ENCODE peak calls at places on chromosomes 13 and 19, in six cellular contexts. One of them, this sample, is unnamed. For H3K27me3, the result is how much of the 10 kb centered on the place peaks cover.

GRCh38 chr13:111518161-111518791 is 197.8 kb downstream of the TEX29 start:
- DNase-seq in tibial nerve: no peak
- DNase-seq in BJ: no peak
- DNase-seq in stomach: no peak
- DNase-seq in tibial artery: no peak
- DNase-seq in right atrium auricular region: no peak
- DNase-seq in this sample: no peak

GRCh38 chr19:15195987-15196682 is 4.7 kb downstream of the NOTCH3 start:
- DNase-seq in right atrium auricular region: no peak
- DNase-seq in stomach: peak
- DNase-seq in tibial artery: peak
- DNase-seq in BJ: no peak
- DNase-seq in tibial nerve: no peak
- DNase-seq in this sample: peak

GRCh38 chr13:23715762-23716235 is 145.6 kb downstream of the TNFRSF19 start:
- DNase-seq in tibial artery: no peak
- DNase-seq in tibial nerve: no peak
- DNase-seq in stomach: peak
- DNase-seq in BJ: no peak
- DNase-seq in right atrium auricular region: no peak
- DNase-seq in this sample: no peak

GRCh38 chr19:11944656-11945055 is 19.7 kb downstream of the ZNF700 start:
- DNase-seq in BJ: no peak
- DNase-seq in tibial nerve: no peak
- DNase-seq in right atrium auricular region: no peak
- DNase-seq in tibial artery: no peak
- DNase-seq in stomach: no peak
- DNase-seq in this sample: no peak

GRCh38 chr13:106637519-106637918 is 69.6 kb upstream of the ARGLU1 start:
- DNase-seq in right atrium auricular region: no peak
- DNase-seq in stomach: no peak
- DNase-seq in tibial artery: no peak
- DNase-seq in BJ: no peak
- DNase-seq in tibial nerve: no peak
- DNase-seq in this sample: no peak

GRCh38 chr19:5978606-5979552 is 939 bp upstream of the RANBP3 start:
- DNase-seq in tibial nerve: no peak
- DNase-seq in BJ: no peak
- DNase-seq in tibial artery: no peak
- DNase-seq in stomach: no peak
- DNase-seq in right atrium auricular region: no peak
- DNase-seq in this sample: no peak

GRCh38 chr19:11460207-11460606 is 20.6 kb downstream of the ELAVL3 start:
- DNase-seq in tibial artery: no peak
- DNase-seq in right atrium auricular region: no peak
- DNase-seq in stomach: no peak
- DNase-seq in tibial nerve: no peak
- DNase-seq in BJ: no peak
- DNase-seq in this sample: no peak

GRCh38 chr13:24271611-24272451 is 37.5 kb upstream of the C1QTNF9 start:
- DNase-seq in stomach: peak
- DNase-seq in right atrium auricular region: peak
- DNase-seq in tibial nerve: no peak
- DNase-seq in tibial artery: peak
- DNase-seq in BJ: peak
- DNase-seq in this sample: peak

GRCh38 chr13:43229506-43229905 is 206.1 kb downstream of the DNAJC15 start:
- DNase-seq in stomach: no peak
- DNase-seq in BJ: peak
- DNase-seq in tibial artery: no peak
- DNase-seq in right atrium auricular region: no peak
- DNase-seq in tibial nerve: no peak
- DNase-seq in this sample: no peak

GRCh38 chr19:19366691-19367396 is 38.6 kb upstream of the GATAD2A start:
- DNase-seq in BJ: no peak
- DNase-seq in right atrium auricular region: no peak
- DNase-seq in tibial nerve: peak
- DNase-seq in stomach: peak
- DNase-seq in tibial artery: peak
- DNase-seq in this sample: peak

GRCh38 chr19:42683917-42684513 is 56.3 kb downstream of the PSG3 start:
- DNase-seq in stomach: no peak
- DNase-seq in BJ: no peak
- DNase-seq in right atrium auricular region: no peak
- DNase-seq in tibial nerve: no peak
- DNase-seq in tibial artery: no peak
- DNase-seq in this sample: no peak

GRCh38 chr19:17846146-17846545 is 1.6 kb downstream of the JAK3 start:
- DNase-seq in right atrium auricular region: no peak
- DNase-seq in tibial artery: no peak
- DNase-seq in BJ: no peak
- DNase-seq in stomach: no peak
- DNase-seq in tibial nerve: no peak
- DNase-seq in this sample: no peak

GRCh38 chr13:59643239-59643865 is 520.4 kb downstream of the DIAPH3 start:
- DNase-seq in tibial artery: no peak
- DNase-seq in BJ: no peak
- DNase-seq in right atrium auricular region: no peak
- DNase-seq in tibial nerve: no peak
- DNase-seq in stomach: no peak
- DNase-seq in this sample: no peak

GRCh38 chr19:1355258-1355973 is 28.3 kb upstream of the NDUFS7 start:
- DNase-seq in tibial nerve: no peak
- DNase-seq in tibial artery: no peak
- DNase-seq in stomach: no peak
- DNase-seq in BJ: no peak
- DNase-seq in right atrium auricular region: no peak
- DNase-seq in this sample: no peak

GRCh38 chr13:34243396-34243795 is 425.4 kb downstream of the RFC3 start:
- DNase-seq in stomach: no peak
- DNase-seq in BJ: no peak
- DNase-seq in tibial nerve: no peak
- DNase-seq in tibial artery: no peak
- DNase-seq in right atrium auricular region: no peak
- DNase-seq in this sample: no peak

GRCh38 chr19:17902701-17903100 is 30.1 kb upstream of the CCDC124 start:
- DNase-seq in right atrium auricular region: no peak
- DNase-seq in stomach: no peak
- DNase-seq in BJ: peak
- DNase-seq in tibial artery: no peak
- DNase-seq in tibial nerve: no peak
- DNase-seq in this sample: no peak

GRCh38 chr19:401836-402535 is 7.0 kb downstream of the C2CD4C start:
- DNase-seq in tibial nerve: peak
- DNase-seq in BJ: no peak
- DNase-seq in stomach: no peak
- DNase-seq in right atrium auricular region: no peak
- DNase-seq in tibial artery: no peak
- DNase-seq in this sample: no peak

GRCh38 chr19:1764293-1764683 is 11.0 kb downstream of the ONECUT3 start:
- DNase-seq in BJ: no peak
- DNase-seq in stomach: no peak
- DNase-seq in tibial artery: no peak
- DNase-seq in right atrium auricular region: no peak
- DNase-seq in tibial nerve: no peak
- DNase-seq in this sample: no peak

GRCh38 chr13:24085662-24086061 is 74.9 kb upstream of the SPATA13 start:
- DNase-seq in right atrium auricular region: peak
- DNase-seq in stomach: peak
- DNase-seq in BJ: no peak
- DNase-seq in tibial nerve: no peak
- DNase-seq in tibial artery: no peak
- DNase-seq in this sample: no peak

GRCh38 chr19:19386373-19386869 is 19.1 kb upstream of the GATAD2A start:
- DNase-seq in BJ: no peak
- DNase-seq in stomach: no peak
- DNase-seq in tibial nerve: no peak
- DNase-seq in tibial artery: no peak
- DNase-seq in right atrium auricular region: no peak
- DNase-seq in this sample: no peak

GRCh38 chr13:74037762-74038161 is 96.4 kb downstream of the KLF12 start:
- DNase-seq in right atrium auricular region: no peak
- DNase-seq in tibial nerve: no peak
- DNase-seq in stomach: no peak
- DNase-seq in tibial artery: no peak
- DNase-seq in BJ: no peak
- DNase-seq in this sample: no peak

GRCh38 chr19:3480383-3481091 is at the start of gene SMIM24:
- DNase-seq in tibial nerve: no peak
- DNase-seq in right atrium auricular region: no peak
- DNase-seq in BJ: no peak
- DNase-seq in tibial artery: no peak
- DNase-seq in stomach: peak
- DNase-seq in this sample: no peak

GRCh38 chr13:55653497-55653896 is 1487.2 kb upstream of the PRR20A start:
- DNase-seq in tibial artery: no peak
- DNase-seq in stomach: no peak
- DNase-seq in tibial nerve: no peak
- DNase-seq in right atrium auricular region: no peak
- DNase-seq in BJ: no peak
- DNase-seq in this sample: no peak

GRCh38 chr19:49387936-49388372 is at the start of gene KASH5:
- DNase-seq in stomach: peak
- DNase-seq in right atrium auricular region: peak
- DNase-seq in tibial nerve: peak
- DNase-seq in BJ: no peak
- DNase-seq in tibial artery: peak
- DNase-seq in this sample: peak

DNA sequence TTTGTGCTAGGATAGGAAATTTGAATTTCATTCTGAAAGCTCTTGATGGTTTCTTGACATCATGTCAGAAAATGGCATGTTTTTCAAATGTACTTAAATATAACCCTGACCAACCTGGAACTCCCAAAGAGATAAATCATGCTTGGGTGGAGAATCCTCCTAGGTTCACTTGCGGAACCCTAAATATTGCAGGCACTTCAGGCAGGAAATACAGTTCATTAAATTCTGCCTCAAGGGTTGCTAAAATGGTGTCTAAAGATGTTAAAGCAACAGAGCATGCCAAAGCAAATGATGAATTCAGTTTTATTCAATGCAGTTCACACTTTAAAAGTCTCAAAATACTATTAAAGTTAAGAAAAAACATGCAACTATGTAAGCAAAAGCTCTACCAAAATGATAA is 415.9 kb downstream of the SLITRK6 start:
- DNase-seq in BJ: no peak
- DNase-seq in tibial artery: no peak
- DNase-seq in stomach: no peak
- DNase-seq in tibial nerve: no peak
- DNase-seq in right atrium auricular region: no peak
- DNase-seq in this sample: no peak
- H3K4me3 ChIP-seq in BJ: no peak
- H3K4me3 ChIP-seq in tibial artery: no peak
- H3K4me3 ChIP-seq in stomach: no peak
- H3K4me3 ChIP-seq in tibial nerve: no peak
- H3K4me3 ChIP-seq in right atrium auricular region: no peak
- H3K4me3 ChIP-seq in this sample: no peak

GRCh38 chr19:53909471-53910169 is 542 bp downstream of the CACNG7 start:
- DNase-seq in stomach: no peak
- DNase-seq in tibial nerve: no peak
- DNase-seq in tibial artery: no peak
- DNase-seq in BJ: no peak
- DNase-seq in right atrium auricular region: no peak
- DNase-seq in this sample: no peak
- H3K27me3 ChIP-seq in stomach: half or more
- H3K27me3 ChIP-seq in tibial nerve: half or more
- H3K27me3 ChIP-seq in tibial artery: under half
- H3K27me3 ChIP-seq in BJ: under half
- H3K27me3 ChIP-seq in right atrium auricular region: under half
- H3K27me3 ChIP-seq in this sample: under half

GRCh38 chr13:109782823-109783411 is 3.5 kb downstream of the IRS2 start:
- DNase-seq in BJ: no peak
- DNase-seq in right atrium auricular region: no peak
- DNase-seq in tibial artery: no peak
- DNase-seq in tibial nerve: no peak
- DNase-seq in stomach: no peak
- DNase-seq in this sample: no peak

GRCh38 chr13:109782066-109782822 is 4.1 kb downstream of the IRS2 start:
- DNase-seq in right atrium auricular region: no peak
- DNase-seq in stomach: no peak
- DNase-seq in tibial nerve: no peak
- DNase-seq in tibial artery: no peak
- DNase-seq in BJ: no peak
- DNase-seq in this sample: no peak

GRCh38 chr13:109783815-109784589 is 2.4 kb downstream of the IRS2 start:
- DNase-seq in tibial nerve: no peak
- DNase-seq in right atrium auricular region: no peak
- DNase-seq in BJ: no peak
- DNase-seq in stomach: no peak
- DNase-seq in tibial artery: no peak
- DNase-seq in this sample: no peak

GRCh38 chr13:109784590-109785140 is 1.7 kb downstream of the IRS2 start:
- DNase-seq in right atrium auricular region: no peak
- DNase-seq in stomach: peak
- DNase-seq in tibial artery: peak
- DNase-seq in BJ: no peak
- DNase-seq in tibial nerve: peak
- DNase-seq in this sample: peak

DNA sequence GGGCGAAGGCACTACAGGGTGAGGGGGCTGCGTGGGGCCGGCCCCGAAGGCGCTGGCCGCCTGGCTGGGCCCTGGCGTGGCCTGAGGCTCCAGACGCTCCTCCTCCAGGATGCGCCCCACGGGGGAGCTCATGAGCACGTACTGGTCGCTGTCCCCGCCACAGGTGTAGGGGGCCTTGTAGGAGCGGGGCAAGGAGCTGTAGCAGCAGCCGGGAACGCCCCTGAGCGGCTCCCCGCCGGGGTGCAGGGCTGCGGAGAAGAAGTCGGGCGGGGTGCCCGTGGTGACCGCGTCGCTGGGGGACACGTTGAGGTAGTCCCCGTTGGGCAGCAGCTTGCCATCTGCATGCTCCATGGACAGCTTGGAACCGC is 3.0 kb downstream of the IRS2 start:
- DNase-seq in tibial artery: peak
- DNase-seq in BJ: no peak
- DNase-seq in stomach: no peak
- DNase-seq in tibial nerve: no peak
- DNase-seq in right atrium auricular region: no peak
- DNase-seq in this sample: no peak
- H3K4me3 ChIP-seq in tibial artery: peak
- H3K4me3 ChIP-seq in BJ: peak
- H3K4me3 ChIP-seq in stomach: peak
- H3K4me3 ChIP-seq in tibial nerve: peak
- H3K4me3 ChIP-seq in right atrium auricular region: peak
- H3K4me3 ChIP-seq in this sample: peak

DNA sequence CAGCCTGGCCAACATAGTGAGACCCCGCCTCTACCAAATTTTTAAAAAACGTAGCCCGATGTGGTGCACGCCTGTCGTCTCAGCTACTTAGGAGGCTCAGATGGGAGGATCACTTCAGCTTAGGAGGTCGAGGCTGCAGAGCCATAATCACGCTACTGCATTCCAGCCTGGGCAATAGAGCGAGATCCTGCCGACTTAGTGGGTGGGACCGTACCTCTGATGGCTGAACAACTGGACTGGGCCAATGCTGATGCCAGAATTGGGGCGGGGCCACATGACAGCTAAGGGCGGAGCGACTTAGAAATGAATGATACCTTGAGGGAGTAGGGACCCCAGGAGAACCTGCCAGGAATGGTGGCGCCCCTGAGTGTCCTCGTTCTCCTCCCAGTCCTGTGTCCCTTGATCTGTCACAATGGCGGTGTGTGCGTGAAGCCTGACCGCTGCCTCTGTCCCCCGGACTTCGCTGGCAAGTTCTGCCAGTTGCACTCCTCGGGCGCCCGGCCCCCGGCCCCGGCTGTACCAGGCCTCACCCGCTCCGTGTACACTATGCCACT is 3.6 kb downstream of the LTBP4 start:
- DNase-seq in tibial artery: peak
- DNase-seq in BJ: no peak
- DNase-seq in right atrium auricular region: no peak
- DNase-seq in stomach: no peak
- DNase-seq in tibial nerve: no peak
- DNase-seq in this sample: no peak
- H3K27me3 ChIP-seq in tibial artery: under half
- H3K27me3 ChIP-seq in BJ: under half
- H3K27me3 ChIP-seq in right atrium auricular region: under half
- H3K27me3 ChIP-seq in stomach: under half
- H3K27me3 ChIP-seq in tibial nerve: under half
- H3K27me3 ChIP-seq in this sample: under half